ENCODE peak calls at places on chromosomes 11 and 22, in six cellular contexts. One of them, this sample, is unnamed.

GRCh38 chr22:28015676-28016601 is 96.9 kb upstream of the PITPNB start:
- DNase-seq in fibroblast of pulmonary artery: peak; percentile 23
- DNase-seq in suprapubic skin: peak; percentile 52
- DNase-seq in occipital lobe: no peak
- DNase-seq in GM12891: no peak
- DNase-seq in RCC 7860: no peak
- DNase-seq in this sample: no peak

GRCh38 chr11:32152821-32153220 is 61.9 kb downstream of the RCN1 start:
- DNase-seq in fibroblast of pulmonary artery: no peak
- DNase-seq in suprapubic skin: no peak
- DNase-seq in occipital lobe: no peak
- DNase-seq in GM12891: no peak
- DNase-seq in RCC 7860: no peak
- DNase-seq in this sample: no peak

GRCh38 chr11:106456651-106457050 is 379.2 kb downstream of the AASDHPPT start:
- DNase-seq in fibroblast of pulmonary artery: no peak
- DNase-seq in suprapubic skin: no peak
- DNase-seq in occipital lobe: peak; percentile 67
- DNase-seq in GM12891: no peak
- DNase-seq in RCC 7860: no peak
- DNase-seq in this sample: no peak

GRCh38 chr11:31958086-31958735 is 132.7 kb upstream of the RCN1 start:
- DNase-seq in fibroblast of pulmonary artery: peak; percentile 61
- DNase-seq in suprapubic skin: no peak
- DNase-seq in occipital lobe: peak; percentile 21
- DNase-seq in GM12891: peak; percentile 54
- DNase-seq in RCC 7860: no peak
- DNase-seq in this sample: no peak

GRCh38 chr11:27055065-27055682 is 14.6 kb downstream of the BBOX1 start:
- DNase-seq in fibroblast of pulmonary artery: peak; percentile 49
- DNase-seq in suprapubic skin: no peak
- DNase-seq in occipital lobe: no peak
- DNase-seq in GM12891: no peak
- DNase-seq in RCC 7860: peak; percentile 52
- DNase-seq in this sample: no peak

GRCh38 chr11:69241844-69242582 is 51.9 kb upstream of the MYEOV start:
- DNase-seq in fibroblast of pulmonary artery: no peak
- DNase-seq in suprapubic skin: no peak
- DNase-seq in occipital lobe: no peak
- DNase-seq in GM12891: no peak
- DNase-seq in RCC 7860: no peak
- DNase-seq in this sample: no peak

GRCh38 chr11:2097356-2097997 is 41.7 kb downstream of the IGF2 start:
- DNase-seq in fibroblast of pulmonary artery: peak; percentile 81
- DNase-seq in suprapubic skin: peak; percentile 69
- DNase-seq in occipital lobe: no peak
- DNase-seq in GM12891: peak; percentile 15
- DNase-seq in RCC 7860: peak; percentile 61
- DNase-seq in this sample: no peak

GRCh38 chr11:73350908-73351636 is 25.1 kb upstream of the RELT start:
- DNase-seq in fibroblast of pulmonary artery: peak; percentile 88
- DNase-seq in suprapubic skin: no peak
- DNase-seq in occipital lobe: no peak
- DNase-seq in GM12891: peak; percentile 82
- DNase-seq in RCC 7860: peak; percentile 34
- DNase-seq in this sample: no peak

GRCh38 chr22:37818397-37819099 is 4.6 kb upstream of the GALR3 start:
- DNase-seq in fibroblast of pulmonary artery: peak; percentile 52
- DNase-seq in suprapubic skin: no peak
- DNase-seq in occipital lobe: peak; percentile 38
- DNase-seq in GM12891: peak; percentile 79
- DNase-seq in RCC 7860: no peak
- DNase-seq in this sample: no peak

GRCh38 chr22:47218671-47219070 is 456.2 kb downstream of the TBC1D22A start:
- DNase-seq in fibroblast of pulmonary artery: no peak
- DNase-seq in suprapubic skin: peak; percentile 47
- DNase-seq in occipital lobe: no peak
- DNase-seq in GM12891: no peak
- DNase-seq in RCC 7860: no peak
- DNase-seq in this sample: no peak

GRCh38 chr11:25423436-25424184 is 908.3 kb upstream of the ANO3 start:
- DNase-seq in fibroblast of pulmonary artery: peak; percentile 68
- DNase-seq in suprapubic skin: no peak
- DNase-seq in occipital lobe: no peak
- DNase-seq in GM12891: no peak
- DNase-seq in RCC 7860: no peak
- DNase-seq in this sample: no peak

GRCh38 chr11:64721359-64721699 is 1.7 kb downstream of the NRXN2 start:
- DNase-seq in fibroblast of pulmonary artery: no peak
- DNase-seq in suprapubic skin: no peak
- DNase-seq in occipital lobe: no peak
- DNase-seq in GM12891: no peak
- DNase-seq in RCC 7860: no peak
- DNase-seq in this sample: no peak

GRCh38 chr22:41996826-41997225 is 1.8 kb upstream of the WBP2NL start:
- DNase-seq in fibroblast of pulmonary artery: no peak
- DNase-seq in suprapubic skin: peak; percentile 43
- DNase-seq in occipital lobe: no peak
- DNase-seq in GM12891: no peak
- DNase-seq in RCC 7860: no peak
- DNase-seq in this sample: no peak

GRCh38 chr11:15212876-15213275 is 98.2 kb downstream of the INSC start:
- DNase-seq in fibroblast of pulmonary artery: peak; percentile 48
- DNase-seq in suprapubic skin: no peak
- DNase-seq in occipital lobe: no peak
- DNase-seq in GM12891: no peak
- DNase-seq in RCC 7860: no peak
- DNase-seq in this sample: no peak

GRCh38 chr11:45383229-45383628 is 97.1 kb upstream of the SYT13 start:
- DNase-seq in fibroblast of pulmonary artery: peak; percentile 29
- DNase-seq in suprapubic skin: peak; percentile 21
- DNase-seq in occipital lobe: no peak
- DNase-seq in GM12891: no peak
- DNase-seq in RCC 7860: peak; percentile 27
- DNase-seq in this sample: no peak

GRCh38 chr11:19644316-19644715 is 68.3 kb upstream of the NAV2 start:
- DNase-seq in fibroblast of pulmonary artery: no peak
- DNase-seq in suprapubic skin: no peak
- DNase-seq in occipital lobe: no peak
- DNase-seq in GM12891: no peak
- DNase-seq in RCC 7860: no peak
- DNase-seq in this sample: no peak

GRCh38 chr22:32761251-32761903 is 40.1 kb upstream of the TIMP3 start:
- DNase-seq in fibroblast of pulmonary artery: no peak
- DNase-seq in suprapubic skin: no peak
- DNase-seq in occipital lobe: no peak
- DNase-seq in GM12891: no peak
- DNase-seq in RCC 7860: no peak
- DNase-seq in this sample: no peak

GRCh38 chr22:47199261-47199948 is 437.0 kb downstream of the TBC1D22A start:
- DNase-seq in fibroblast of pulmonary artery: no peak
- DNase-seq in suprapubic skin: peak; percentile 55
- DNase-seq in occipital lobe: no peak
- DNase-seq in GM12891: no peak
- DNase-seq in RCC 7860: no peak
- DNase-seq in this sample: no peak

GRCh38 chr11:115869780-115870431 is 365.7 kb upstream of the CADM1 start:
- DNase-seq in fibroblast of pulmonary artery: peak; percentile 3
- DNase-seq in suprapubic skin: no peak
- DNase-seq in occipital lobe: no peak
- DNase-seq in GM12891: no peak
- DNase-seq in RCC 7860: peak; percentile 47
- DNase-seq in this sample: no peak

GRCh38 chr11:132220464-132220863 is 850.0 kb downstream of the NTM start:
- DNase-seq in fibroblast of pulmonary artery: peak; percentile 62
- DNase-seq in suprapubic skin: no peak
- DNase-seq in occipital lobe: no peak
- DNase-seq in GM12891: no peak
- DNase-seq in RCC 7860: no peak
- DNase-seq in this sample: no peak

GRCh38 chr11:11505190-11505589 is 116.6 kb downstream of the GALNT18 start:
- DNase-seq in fibroblast of pulmonary artery: no peak
- DNase-seq in suprapubic skin: no peak
- DNase-seq in occipital lobe: no peak
- DNase-seq in GM12891: no peak
- DNase-seq in RCC 7860: no peak
- DNase-seq in this sample: no peak

GRCh38 chr11:118144301-118144701 is 8.3 kb downstream of the SCN4B start:
- DNase-seq in fibroblast of pulmonary artery: no peak
- DNase-seq in suprapubic skin: peak; percentile 54
- DNase-seq in occipital lobe: no peak
- DNase-seq in GM12891: no peak
- DNase-seq in RCC 7860: no peak
- DNase-seq in this sample: no peak

GRCh38 chr11:15793032-15793996 is 563.0 kb downstream of the SOX6 start:
- DNase-seq in fibroblast of pulmonary artery: peak; percentile 80
- DNase-seq in suprapubic skin: no peak
- DNase-seq in occipital lobe: no peak
- DNase-seq in GM12891: no peak
- DNase-seq in RCC 7860: no peak
- DNase-seq in this sample: no peak

GRCh38 chr11:134226806-134227325 is 2.4 kb downstream of the VPS26B start:
- DNase-seq in fibroblast of pulmonary artery: no peak
- DNase-seq in suprapubic skin: no peak
- DNase-seq in occipital lobe: no peak
- DNase-seq in GM12891: no peak
- DNase-seq in RCC 7860: no peak
- DNase-seq in this sample: no peak

GRCh38 chr11:86558219-86558618 is 114.2 kb downstream of the ME3 start:
- DNase-seq in fibroblast of pulmonary artery: peak; percentile 82
- DNase-seq in suprapubic skin: no peak
- DNase-seq in occipital lobe: no peak
- DNase-seq in GM12891: no peak
- DNase-seq in RCC 7860: no peak
- DNase-seq in this sample: no peak

GRCh38 chr11:118415739-118416068 is 14.3 kb downstream of the ATP5MG start:
- DNase-seq in fibroblast of pulmonary artery: peak; percentile 94
- DNase-seq in suprapubic skin: no peak
- DNase-seq in occipital lobe: no peak
- DNase-seq in GM12891: no peak
- DNase-seq in RCC 7860: peak; percentile 85
- DNase-seq in this sample: no peak

GRCh38 chr11:131640320-131640719 is 269.9 kb downstream of the NTM start:
- DNase-seq in fibroblast of pulmonary artery: no peak
- DNase-seq in suprapubic skin: no peak
- DNase-seq in occipital lobe: no peak
- DNase-seq in GM12891: no peak
- DNase-seq in RCC 7860: no peak
- DNase-seq in this sample: no peak

GRCh38 chr11:125945011-125945796 is 640 bp upstream of the VSIG10L2 start:
- DNase-seq in fibroblast of pulmonary artery: no peak
- DNase-seq in suprapubic skin: peak; percentile 28
- DNase-seq in occipital lobe: no peak
- DNase-seq in GM12891: no peak
- DNase-seq in RCC 7860: no peak
- DNase-seq in this sample: no peak

GRCh38 chr11:122656073-122656630 is 630 bp downstream of the UBASH3B start:
- DNase-seq in fibroblast of pulmonary artery: peak; percentile 56
- DNase-seq in suprapubic skin: peak; percentile 68
- DNase-seq in occipital lobe: peak; percentile 53
- DNase-seq in GM12891: peak; percentile 54
- DNase-seq in RCC 7860: peak; percentile 5
- DNase-seq in this sample: no peak

GRCh38 chr11:57514538-57515331 is 767 bp downstream of the SLC43A1 start:
- DNase-seq in fibroblast of pulmonary artery: peak; percentile 26
- DNase-seq in suprapubic skin: peak; percentile 71
- DNase-seq in occipital lobe: peak; percentile 17
- DNase-seq in GM12891: peak; percentile 64
- DNase-seq in RCC 7860: no peak
- DNase-seq in this sample: no peak

GRCh38 chr22:37309221-37310074 is 27.1 kb downstream of the CYTH4 start:
- DNase-seq in fibroblast of pulmonary artery: no peak
- DNase-seq in suprapubic skin: no peak
- DNase-seq in occipital lobe: no peak
- DNase-seq in GM12891: peak; percentile 73
- DNase-seq in RCC 7860: peak; percentile 84
- DNase-seq in this sample: no peak

GRCh38 chr11:8671242-8671641 is 11.2 kb downstream of the TRIM66 start:
- DNase-seq in fibroblast of pulmonary artery: peak; percentile 94
- DNase-seq in suprapubic skin: peak; percentile 61
- DNase-seq in occipital lobe: peak; percentile 63
- DNase-seq in GM12891: no peak
- DNase-seq in RCC 7860: peak; percentile 93
- DNase-seq in this sample: no peak

GRCh38 chr11:67633758-67634365 is 4.1 kb upstream of the NUDT8 start:
- DNase-seq in fibroblast of pulmonary artery: no peak
- DNase-seq in suprapubic skin: peak; percentile 53
- DNase-seq in occipital lobe: no peak
- DNase-seq in GM12891: no peak
- DNase-seq in RCC 7860: no peak
- DNase-seq in this sample: no peak

GRCh38 chr11:32792948-32793475 is 1.4 kb downstream of the CCDC73 start:
- DNase-seq in fibroblast of pulmonary artery: peak; percentile 53
- DNase-seq in suprapubic skin: no peak
- DNase-seq in occipital lobe: peak; percentile 13
- DNase-seq in GM12891: peak; percentile 8
- DNase-seq in RCC 7860: peak; percentile 24
- DNase-seq in this sample: no peak

GRCh38 chr11:115659061-115659963 is 155.1 kb upstream of the CADM1 start:
- DNase-seq in fibroblast of pulmonary artery: no peak
- DNase-seq in suprapubic skin: no peak
- DNase-seq in occipital lobe: no peak
- DNase-seq in GM12891: no peak
- DNase-seq in RCC 7860: no peak
- DNase-seq in this sample: no peak

GRCh38 chr22:44393066-44393465 is 80.3 kb upstream of the SHISAL1 start:
- DNase-seq in fibroblast of pulmonary artery: no peak
- DNase-seq in suprapubic skin: peak; percentile 36
- DNase-seq in occipital lobe: no peak
- DNase-seq in GM12891: no peak
- DNase-seq in RCC 7860: no peak
- DNase-seq in this sample: no peak